ENCODE peak calls at places on chromosomes 2 and 18, in eight cellular contexts. N is tibial nerve, G is GM12878, E is ovary, L is suprapubic skin, O is stomach, F is sigmoid colon, P is SK-N-SH. V is an unnamed sample.

GRCh38 chr18:30177056-30177455 is 865.5 kb downstream of the DSC3 start:
- DNase-seq in N (no peak), G (no peak), E (no peak), L (no peak), O (no peak), F (no peak), P (no peak), V (no peak)

GRCh38 chr2:64831134-64831976 is 157.8 kb upstream of the SLC1A4 start:
- DNase-seq in N (peak), G (peak), E (peak), L (peak), O (peak), F (peak), P (peak), V (peak)

GRCh38 chr2:202871161-202872141 is at the start of gene ICA1L:
- DNase-seq in N (peak), G (no peak), E (peak), L (peak), O (peak), F (peak), P (peak), V (peak)

GRCh38 chr2:174681099-174681982 is 82.9 kb downstream of the CHRNA1 start:
- DNase-seq in N (no peak), G (no peak), E (no peak), L (no peak), O (no peak), F (peak), P (peak), V (peak)

GRCh38 chr18:76620326-76620813 is 125.3 kb upstream of the ZNF516 start:
- DNase-seq in N (peak), G (peak), E (peak), L (peak), O (peak), F (peak), P (no peak), V (no peak)

GRCh38 chr2:60820416-60821132 is 60.8 kb upstream of the REL start:
- DNase-seq in N (no peak), G (no peak), E (no peak), L (peak), O (no peak), F (no peak), P (no peak), V (no peak)

GRCh38 chr2:229634574-229635185 is 79.7 kb downstream of the DNER start:
- DNase-seq in N (no peak), G (no peak), E (no peak), L (no peak), O (no peak), F (no peak), P (peak), V (no peak)

GRCh38 chr2:193695367-193695766 is 1500.6 kb upstream of the TMEFF2 start:
- DNase-seq in N (no peak), G (no peak), E (no peak), L (no peak), O (no peak), F (no peak), P (peak), V (peak)

GRCh38 chr18:37251679-37252078 is 313.9 kb downstream of the CELF4 start:
- DNase-seq in N (no peak), G (no peak), E (no peak), L (no peak), O (peak), F (no peak), P (no peak), V (no peak)

GRCh38 chr2:217934321-217935131 is 68.3 kb downstream of the TNS1 start:
- DNase-seq in N (no peak), G (no peak), E (no peak), L (no peak), O (no peak), F (peak), P (no peak), V (peak)

GRCh38 chr2:45755585-45756330 is 104.3 kb downstream of the PRKCE start:
- DNase-seq in N (no peak), G (no peak), E (no peak), L (no peak), O (no peak), F (no peak), P (no peak), V (no peak)

GRCh38 chr18:13810950-13811485 is 12.9 kb upstream of the MC5R start:
- DNase-seq in N (no peak), G (no peak), E (no peak), L (no peak), O (no peak), F (no peak), P (no peak), V (no peak)

GRCh38 chr2:143431316-143431715 is 302.1 kb downstream of the ARHGAP15 start:
- DNase-seq in N (no peak), G (no peak), E (no peak), L (no peak), O (no peak), F (no peak), P (no peak), V (no peak)
- TF ChIP-seq EP300 in N (no peak), G (no peak), E (no peak), L (no peak), O (no peak), F (no peak), P (no peak), V (no peak)

GRCh38 chr2:99425022-99425421 is 64.8 kb downstream of the REV1 start:
- DNase-seq in N (no peak), G (no peak), E (no peak), L (no peak), O (peak), F (no peak), P (no peak), V (no peak)
- TF ChIP-seq EP300 in N (no peak), G (no peak), E (no peak), L (no peak), O (no peak), F (no peak), P (no peak), V (no peak)

GRCh38 chr18:60024345-60024744 is 124.5 kb downstream of the PMAIP1 start:
- DNase-seq in N (no peak), G (no peak), E (no peak), L (no peak), O (no peak), F (no peak), P (no peak), V (no peak)

GRCh38 chr18:60022671-60023276 is 123.0 kb downstream of the PMAIP1 start:
- DNase-seq in N (no peak), G (peak), E (no peak), L (no peak), O (no peak), F (no peak), P (no peak), V (no peak)

GRCh38 chr18:60021556-60021955 is 121.8 kb downstream of the PMAIP1 start:
- DNase-seq in N (no peak), G (no peak), E (no peak), L (no peak), O (no peak), F (no peak), P (no peak), V (no peak)

GRCh38 chr18:60027397-60027796 is 127.6 kb downstream of the PMAIP1 start:
- DNase-seq in N (no peak), G (no peak), E (no peak), L (no peak), O (no peak), F (no peak), P (peak), V (no peak)

GRCh38 chr18:60024857-60025256 is 125.1 kb downstream of the PMAIP1 start:
- DNase-seq in N (no peak), G (no peak), E (no peak), L (no peak), O (no peak), F (no peak), P (no peak), V (no peak)
- TF ChIP-seq EP300 in N (no peak), G (no peak), E (no peak), L (no peak), O (no peak), F (no peak), P (no peak), V (no peak)

GRCh38 chr2:237431372-237431771 is 17.4 kb upstream of the COL6A3 start:
- DNase-seq in N (no peak), G (no peak), E (no peak), L (no peak), O (no peak), F (no peak), P (no peak), V (no peak)

GRCh38 chr2:237432484-237433092 is 18.6 kb upstream of the COL6A3 start:
- DNase-seq in N (no peak), G (no peak), E (no peak), L (no peak), O (no peak), F (no peak), P (peak), V (peak)

GRCh38 chr2:237431856-237432255 is 17.9 kb upstream of the COL6A3 start:
- DNase-seq in N (no peak), G (no peak), E (no peak), L (no peak), O (no peak), F (no peak), P (no peak), V (no peak)

GRCh38 chr2:237427807-237428506 is 14.0 kb upstream of the COL6A3 start:
- DNase-seq in N (no peak), G (peak), E (no peak), L (no peak), O (no peak), F (no peak), P (no peak), V (no peak)

DNA sequence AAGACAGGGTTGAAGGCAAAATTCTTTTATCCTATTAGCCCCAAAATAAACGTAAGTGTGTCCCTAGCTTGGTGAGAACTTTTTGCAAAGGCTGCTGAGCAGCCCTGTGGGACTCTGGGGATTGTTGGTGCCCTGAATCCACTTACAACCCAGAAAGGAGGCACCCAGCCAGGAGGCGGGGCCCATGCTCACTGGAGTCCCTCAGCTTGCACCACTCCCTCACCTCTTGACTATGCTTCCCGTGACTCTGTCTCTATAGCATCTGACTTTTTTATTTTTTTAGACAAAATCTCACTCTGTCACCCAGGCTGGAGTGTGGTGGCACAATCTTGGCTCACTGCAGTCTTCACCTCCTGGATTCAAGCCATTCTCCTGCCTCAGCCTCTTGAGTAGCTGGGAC is 15.8 kb upstream of the COL6A3 start:
- DNase-seq in N (no peak), G (no peak), E (no peak), L (no peak), O (no peak), F (no peak), P (no peak), V (no peak)
- TF ChIP-seq EP300 in N (no peak), G (no peak), E (no peak), L (no peak), O (no peak), F (no peak), P (no peak), V (no peak)

DNA sequence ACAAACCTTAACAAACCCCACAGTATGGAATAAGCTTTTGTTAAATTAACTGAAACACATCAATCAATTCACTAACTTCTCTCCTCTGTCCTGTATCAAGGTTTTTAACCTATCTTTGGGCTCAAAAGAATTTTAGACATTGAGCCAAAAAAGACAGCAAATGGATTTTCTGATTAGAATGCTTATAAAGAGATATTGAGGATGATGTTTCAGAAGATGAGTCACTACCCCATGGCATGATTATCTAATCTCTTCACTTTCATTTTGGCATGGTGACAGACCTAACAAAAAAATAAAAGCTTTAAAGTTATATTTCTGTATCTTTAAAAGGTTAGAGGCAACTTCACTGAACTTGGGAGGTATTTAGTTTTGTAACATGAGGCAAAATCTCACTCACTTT is 55.5 kb downstream of the SGPP2 start:
- DNase-seq in N (no peak), G (no peak), E (no peak), L (no peak), O (no peak), F (no peak), P (no peak), V (no peak)
- TF ChIP-seq EP300 in N (no peak), G (no peak), E (no peak), L (no peak), O (no peak), F (no peak), P (no peak), V (no peak)

GRCh38 chr2:128555433-128555832 is 236.8 kb upstream of the HS6ST1 start:
- DNase-seq in N (no peak), G (no peak), E (no peak), L (peak), O (no peak), F (no peak), P (no peak), V (no peak)
- TF ChIP-seq EP300 in N (no peak), G (no peak), E (no peak), L (no peak), O (no peak), F (no peak), P (no peak), V (no peak)

DNA sequence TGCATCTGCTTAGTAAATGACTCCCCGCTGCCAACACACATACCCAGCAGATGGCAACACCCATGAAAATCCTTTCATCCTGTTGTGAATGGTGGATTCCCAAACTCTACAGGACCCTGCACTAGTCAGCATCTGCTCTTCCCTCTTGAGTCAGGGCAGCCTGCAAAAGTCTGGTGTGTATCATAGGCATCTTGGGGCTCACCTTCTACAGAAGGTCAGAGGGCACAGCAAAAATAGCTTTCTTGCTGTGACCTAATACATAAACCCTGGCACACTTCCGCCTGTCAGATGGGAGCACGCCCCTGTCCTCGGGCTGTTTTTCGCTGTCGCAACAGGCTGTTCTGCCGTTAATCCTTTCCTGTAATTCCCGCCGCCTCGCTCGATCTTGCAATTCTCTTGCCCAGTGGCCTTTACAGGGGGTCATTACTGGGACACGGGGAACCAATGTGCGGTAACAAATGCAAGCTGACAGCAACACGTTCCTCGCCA is 19.9 kb upstream of the SCYGR1 start:
- DNase-seq in N (peak), G (no peak), E (no peak), L (peak), O (peak), F (peak), P (no peak), V (peak)
- TF ChIP-seq EP300 in N (peak), G (no peak), E (no peak), L (no peak), O (no peak), F (no peak), P (no peak), V (peak)

DNA sequence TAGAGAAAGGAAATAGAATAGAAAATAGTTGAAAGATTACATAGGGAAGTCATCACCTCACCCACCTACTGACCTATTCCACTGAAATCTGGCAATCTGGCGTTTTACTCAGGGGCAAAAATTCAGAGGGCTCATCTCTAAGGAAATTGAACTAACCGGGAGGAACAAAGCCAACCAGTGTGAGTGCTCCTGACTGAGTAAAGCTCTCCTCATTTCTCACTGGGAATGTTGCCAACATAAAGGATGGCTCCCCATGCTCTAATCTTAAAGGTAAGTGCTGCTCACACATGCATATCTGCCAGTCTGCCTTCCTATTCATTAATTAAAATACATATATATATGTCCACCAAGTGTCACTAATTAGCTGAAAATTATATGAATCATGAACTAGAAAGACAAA is 13.5 kb upstream of the DOK6 start:
- DNase-seq in N (no peak), G (no peak), E (no peak), L (no peak), O (no peak), F (no peak), P (no peak), V (no peak)
- TF ChIP-seq EP300 in N (no peak), G (no peak), E (no peak), L (no peak), O (no peak), F (no peak), P (no peak), V (no peak)

DNA sequence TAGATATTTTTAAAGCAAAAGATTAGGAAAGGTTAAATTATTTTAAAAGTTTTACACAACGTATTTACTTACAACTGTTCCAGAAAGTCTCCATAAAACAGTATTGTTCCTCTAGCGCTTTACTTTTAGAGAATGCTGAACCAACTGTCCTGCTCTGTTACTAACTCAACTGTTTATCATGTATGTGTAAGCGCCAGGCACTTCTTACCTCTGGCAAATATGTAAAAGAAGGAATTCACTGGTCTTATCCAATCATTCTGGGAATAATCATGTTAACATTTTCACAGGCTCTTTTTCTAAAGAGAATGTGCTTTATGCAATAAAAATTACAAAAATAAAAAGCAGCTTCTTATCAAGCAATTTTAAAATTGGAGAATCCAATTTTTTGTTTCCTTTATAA is 68.0 kb downstream of the COBLL1 start:
- DNase-seq in N (no peak), G (no peak), E (no peak), L (no peak), O (no peak), F (no peak), P (no peak), V (no peak)
- TF ChIP-seq EP300 in N (no peak), G (no peak), E (no peak), L (no peak), O (no peak), F (no peak), P (no peak), V (no peak)